ENCODE peak calls at places on chromosomes 12 and 14, in six cellular contexts. Y is IMR-90, E is fibroblast of lung, F is neural progenitor cell, B is GM12878, D is astrocyte. O is an unnamed sample.

GRCh38 chr14:88841741-88842140 is 17.3 kb downstream of the TTC8 start:
- DNase-seq in Y (peak; percentile 48), E (peak; percentile 65), F (no peak), B (no peak), D (peak; percentile 52), O (no peak)

GRCh38 chr12:43540474-43540873 is 11.5 kb downstream of the ADAMTS20 start:
- DNase-seq in Y (no peak), E (no peak), F (no peak), B (no peak), D (no peak), O (no peak)

GRCh38 chr12:6426882-6427671 is 17.7 kb upstream of the CD27 start:
- DNase-seq in Y (no peak), E (no peak), F (no peak), B (peak; percentile 97), D (no peak), O (peak; percentile 95)

GRCh38 chr14:53927171-53927570 is 29.5 kb downstream of the BMP4 start:
- DNase-seq in Y (peak; percentile 72), E (peak; percentile 61), F (no peak), B (no peak), D (peak; percentile 36), O (no peak)

GRCh38 chr14:34212574-34212973 is 249.5 kb downstream of the SPTSSA start:
- DNase-seq in Y (no peak), E (peak; percentile 74), F (no peak), B (no peak), D (peak; percentile 76), O (no peak)

GRCh38 chr12:101078144-101078543 is 131.9 kb downstream of the SLC5A8 start:
- DNase-seq in Y (no peak), E (no peak), F (no peak), B (no peak), D (no peak), O (no peak)

GRCh38 chr12:50224026-50224692 is 57.0 kb upstream of the CERS5 start:
- DNase-seq in Y (peak; percentile 61), E (peak; percentile 73), F (peak; percentile 38), B (no peak), D (peak; percentile 71), O (peak; percentile 64)

GRCh38 chr12:49655595-49656236 is 32.4 kb downstream of the PRPF40B start:
- DNase-seq in Y (no peak), E (no peak), F (no peak), B (no peak), D (no peak), O (no peak)

GRCh38 chr14:74841230-74842207 is 34.4 kb downstream of the PROX2 start:
- DNase-seq in Y (no peak), E (no peak), F (no peak), B (peak; percentile 77), D (no peak), O (no peak)

GRCh38 chr12:10364839-10365681 is 24.8 kb downstream of the KLRK1 start:
- DNase-seq in Y (peak; percentile 84), E (peak; percentile 80), F (peak; percentile 45), B (peak; percentile 53), D (peak; percentile 74), O (peak; percentile 84)

GRCh38 chr14:52012635-52013034 is 23.3 kb downstream of the RTRAF start:
- DNase-seq in Y (no peak), E (no peak), F (no peak), B (no peak), D (no peak), O (no peak)

GRCh38 chr14:65847065-65847847 is 434.7 kb downstream of the FUT8 start:
- DNase-seq in Y (no peak), E (no peak), F (no peak), B (peak; percentile 23), D (no peak), O (no peak)

GRCh38 chr12:67632005-67632404 is 16.5 kb upstream of the DYRK2 start:
- DNase-seq in Y (no peak), E (no peak), F (peak; percentile 28), B (no peak), D (no peak), O (no peak)

GRCh38 chr12:89073659-89074058 is 278.6 kb downstream of the DUSP6 start:
- DNase-seq in Y (no peak), E (no peak), F (no peak), B (no peak), D (no peak), O (no peak)

GRCh38 chr14:78752789-78753188 is 582.6 kb downstream of the NRXN3 start:
- DNase-seq in Y (no peak), E (peak; percentile 43), F (no peak), B (no peak), D (peak; percentile 29), O (no peak)

GRCh38 chr14:34262511-34262910 is 199.5 kb downstream of the SPTSSA start:
- DNase-seq in Y (no peak), E (no peak), F (no peak), B (no peak), D (no peak), O (no peak)

GRCh38 chr12:6963741-6964446 is 6.6 kb downstream of the PHB2 start:
- DNase-seq in Y (no peak), E (no peak), F (no peak), B (no peak), D (no peak), O (no peak)

GRCh38 chr14:54653764-54654469 is 87.0 kb downstream of the SAMD4A start:
- DNase-seq in Y (peak; percentile 88), E (peak; percentile 91), F (peak; percentile 42), B (no peak), D (peak; percentile 91), O (no peak)

GRCh38 chr14:61257469-61258057 is 23.6 kb downstream of the TMEM30B start:
- DNase-seq in Y (no peak), E (no peak), F (no peak), B (no peak), D (no peak), O (no peak)

GRCh38 chr14:23078692-23079116 is 16.2 kb downstream of the ACIN1 start:
- DNase-seq in Y (peak; percentile 98), E (peak; percentile 94), F (no peak), B (no peak), D (peak; percentile 91), O (no peak)
- H3K9ac ChIP-seq in Y (peak overlapping the region; percentile 71), E (no peak overlapping the region), F (no peak overlapping the region), B (no peak overlapping the region), D (peak overlapping the region; percentile 58), O (no peak overlapping the region)

GRCh38 chr12:51242896-51243295 is 4.3 kb downstream of the DAZAP2 start:
- DNase-seq in Y (no peak), E (no peak), F (no peak), B (no peak), D (no peak), O (no peak)

GRCh38 chr12:51242150-51242549 is 3.5 kb downstream of the DAZAP2 start:
- DNase-seq in Y (no peak), E (no peak), F (no peak), B (no peak), D (no peak), O (no peak)

GRCh38 chr12:51238510-51239334 is at the start of gene DAZAP2:
- DNase-seq in Y (peak; percentile 94), E (peak; percentile 95), F (peak; percentile 97), B (peak; percentile 88), D (peak; percentile 88), O (peak; percentile 98)

GRCh38 chr12:51238037-51238509 is 553 bp upstream of the DAZAP2 start:
- DNase-seq in Y (no peak), E (no peak), F (no peak), B (no peak), D (no peak), O (no peak)

GRCh38 chr12:51240971-51241370 is 2.3 kb downstream of the DAZAP2 start:
- DNase-seq in Y (peak; percentile 83), E (peak; percentile 67), F (no peak), B (no peak), D (peak; percentile 54), O (no peak)
- H3K4me3 ChIP-seq in Y (no peak overlapping the region), E (no peak overlapping the region), F (no peak overlapping the region), B (no peak overlapping the region), D (no peak overlapping the region), O (no peak overlapping the region)

DNA sequence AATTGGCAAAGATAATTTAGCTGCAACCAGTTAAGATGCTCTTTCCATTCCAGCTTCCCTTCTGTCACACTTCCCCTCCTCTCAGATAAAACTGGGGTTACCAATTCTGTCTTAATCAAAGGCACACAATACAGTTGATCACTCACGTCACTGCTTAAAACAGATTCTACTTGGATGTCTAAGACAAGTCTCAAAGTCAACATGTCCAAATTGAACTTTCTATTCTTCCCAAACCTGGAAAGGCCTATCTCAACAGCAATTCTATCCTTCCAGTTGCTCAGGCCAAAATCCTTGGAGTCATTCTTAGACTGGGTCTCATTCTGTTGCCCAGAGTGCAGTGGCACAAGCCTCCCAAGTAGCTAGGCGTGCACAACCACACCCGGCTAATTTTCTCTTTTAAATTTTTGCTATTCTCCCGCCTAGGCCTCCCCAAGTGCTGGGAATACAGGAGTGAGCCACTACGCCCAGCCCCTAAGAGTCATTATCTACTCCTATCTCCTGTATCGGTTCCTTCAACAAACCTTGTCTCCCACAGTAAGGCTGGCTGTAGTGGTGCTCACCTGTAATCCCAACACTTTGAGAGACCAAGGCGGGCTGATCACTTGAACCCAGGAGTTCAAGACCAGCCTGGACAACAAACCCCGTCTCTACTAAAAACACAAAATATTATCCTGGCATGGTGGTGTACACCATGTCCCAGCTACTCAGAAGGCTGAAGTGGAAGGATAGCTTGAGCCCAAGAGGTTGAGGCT is 4.8 kb downstream of the RPS29 start:
- DNase-seq in Y (no peak), E (no peak), F (no peak), B (no peak), D (no peak), O (peak; percentile 64)
- H3K9ac ChIP-seq in Y (no peak overlapping the region), E (no peak overlapping the region), F (no peak overlapping the region), B (no peak overlapping the region), D (no peak overlapping the region), O (no peak overlapping the region)

GRCh38 chr12:52069410-52070242 is at the start of gene ATG101:
- DNase-seq in Y (peak; percentile 96), E (peak; percentile 96), F (peak; percentile 97), B (peak; percentile 73), D (peak; percentile 95), O (peak; percentile 97)

GRCh38 chr12:52063986-52064649 is 5.7 kb upstream of the ATG101 start:
- DNase-seq in Y (peak; percentile 97), E (peak; percentile 86), F (no peak), B (no peak), D (peak; percentile 84), O (no peak)

GRCh38 chr12:52070243-52070925 is 606 bp downstream of the ATG101 start:
- DNase-seq in Y (no peak), E (no peak), F (no peak), B (no peak), D (peak; percentile 32), O (no peak)

GRCh38 chr12:52066346-52067080 is 3.3 kb upstream of the ATG101 start:
- DNase-seq in Y (peak; percentile 58), E (no peak), F (no peak), B (no peak), D (no peak), O (no peak)

DNA sequence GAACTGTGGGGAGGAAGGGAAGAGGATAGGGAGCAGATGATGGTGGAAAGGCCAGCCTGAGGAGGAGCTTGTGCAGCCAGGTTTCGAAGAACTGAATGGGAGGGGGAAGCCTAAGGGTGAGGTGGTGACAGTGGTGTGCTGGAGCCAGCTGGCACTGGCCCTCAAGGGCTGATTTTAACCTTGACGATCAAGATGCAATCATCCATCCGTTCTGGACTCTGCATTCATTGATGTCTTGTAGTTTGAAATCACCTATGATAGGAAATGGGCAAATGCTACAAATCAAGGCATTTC is 2.8 kb upstream of the ATG101 start:
- DNase-seq in Y (no peak), E (no peak), F (no peak), B (no peak), D (no peak), O (no peak)
- H3K4me3 ChIP-seq in Y (no peak overlapping the region), E (no peak overlapping the region), F (no peak overlapping the region), B (no peak overlapping the region), D (no peak overlapping the region), O (no peak overlapping the region)

GRCh38 chr12:122949816-122950215 is 16.4 kb downstream of the ABCB9 start:
- DNase-seq in Y (no peak), E (no peak), F (no peak), B (no peak), D (no peak), O (no peak)
- H3K9ac ChIP-seq in Y (no peak overlapping the region), E (no peak overlapping the region), F (no peak overlapping the region), B (no peak overlapping the region), D (no peak overlapping the region), O (no peak overlapping the region)